ENCODE peak calls at places on chromosomes 5 and 9, in nine cellular contexts. Y is cardiac muscle cell; T is effector memory CD4-positive, alpha-beta T cell; S is tibial artery; L is CD8-positive, alpha-beta T cell; J is spleen; D is brain microvascular endothelial cell; E is heart right ventricle; N is CD4-positive, alpha-beta memory T cell. U is an unnamed sample.

GRCh38 chr5:160432188-160432587 is 10.5 kb downstream of the PTTG1 start:
- DNase-seq in Y (no peak), T (no peak), S (no peak), L (no peak), J (no peak), D (no peak), E (no peak), N (no peak), U (no peak)

GRCh38 chr5:175526691-175527090 is 48.3 kb downstream of the SFXN1 start:
- DNase-seq in Y (no peak), T (no peak), S (no peak), L (no peak), J (no peak), D (no peak), E (no peak), N (no peak), U (no peak)

GRCh38 chr9:80082213-80082612 is 510.4 kb downstream of the TLE4 start:
- DNase-seq in Y (no peak), T (no peak), S (no peak), L (no peak), J (no peak), D (no peak), E (no peak), N (no peak), U (no peak)

GRCh38 chr5:103034662-103035392 is 85.1 kb downstream of the GIN1 start:
- DNase-seq in Y (no peak), T (no peak), S (no peak), L (no peak), J (no peak), D (no peak), E (no peak), N (no peak), U (no peak)

GRCh38 chr9:105881654-105882349 is 187.5 kb downstream of the TMEM38B start:
- DNase-seq in Y (peak; percentile 84), T (no peak), S (peak; percentile 68), L (peak; percentile 59), J (peak; percentile 77), D (peak; percentile 58), E (peak; percentile 44), N (peak; percentile 33), U (peak; percentile 53)

GRCh38 chr5:392431-392988 is 50.5 kb upstream of the EXOC3 start:
- DNase-seq in Y (no peak), T (peak; percentile 57), S (no peak), L (peak; percentile 62), J (peak; percentile 74), D (no peak), E (no peak), N (peak; percentile 50), U (no peak)

GRCh38 chr5:123444016-123444415 is 20.8 kb upstream of the CEP120 start:
- DNase-seq in Y (no peak), T (no peak), S (no peak), L (no peak), J (no peak), D (no peak), E (no peak), N (no peak), U (no peak)

GRCh38 chr9:124553738-124554137 is 46.5 kb upstream of the NR5A1 start:
- DNase-seq in Y (no peak), T (no peak), S (no peak), L (no peak), J (no peak), D (peak; percentile 81), E (no peak), N (no peak), U (no peak)

GRCh38 chr9:32533338-32533737 is 7.3 kb upstream of the RIGI start:
- DNase-seq in Y (no peak), T (no peak), S (no peak), L (no peak), J (no peak), D (no peak), E (no peak), N (no peak), U (no peak)

GRCh38 chr5:12566441-12566840 is 662.2 kb upstream of the CTNND2 start:
- DNase-seq in Y (no peak), T (no peak), S (no peak), L (no peak), J (no peak), D (no peak), E (no peak), N (no peak), U (no peak)

GRCh38 chr5:135145985-135146384 is 112.0 kb upstream of the PITX1 start:
- DNase-seq in Y (no peak), T (no peak), S (no peak), L (no peak), J (no peak), D (no peak), E (no peak), N (no peak), U (no peak)

GRCh38 chr5:63263409-63263808 is 684.8 kb downstream of the LRRC70 start:
- DNase-seq in Y (no peak), T (no peak), S (no peak), L (no peak), J (no peak), D (no peak), E (no peak), N (no peak), U (no peak)

GRCh38 chr5:124747770-124748686 is 1.6 kb upstream of the ZNF608 start:
- DNase-seq in Y (peak; percentile 64), T (no peak), S (no peak), L (no peak), J (no peak), D (no peak), E (no peak), N (no peak), U (no peak)

GRCh38 chr5:14406554-14406849 is 175.1 kb upstream of the OTULINL start:
- DNase-seq in Y (no peak), T (no peak), S (no peak), L (no peak), J (no peak), D (peak; percentile 94), E (no peak), N (no peak), U (no peak)

GRCh38 chr5:150653145-150653761 is 7.8 kb upstream of the MYOZ3 start:
- DNase-seq in Y (no peak), T (no peak), S (no peak), L (no peak), J (no peak), D (no peak), E (no peak), N (no peak), U (no peak)
- H3K27ac ChIP-seq in Y (no peak overlapping the region), T (no peak overlapping the region), S (peak overlapping the region; percentile 86), L (no peak overlapping the region), J (no peak overlapping the region), D (no peak overlapping the region), E (peak overlapping the region; percentile 42), N (no peak overlapping the region), U (peak overlapping the region; percentile 62)

GRCh38 chr9:93361995-93362394 is 89.5 kb upstream of the FAM120A start:
- DNase-seq in Y (no peak), T (no peak), S (no peak), L (no peak), J (no peak), D (no peak), E (no peak), N (no peak), U (no peak)
- H3K4me3 ChIP-seq in Y (no peak overlapping the region), T (no peak overlapping the region), S (no peak overlapping the region), L (no peak overlapping the region), J (no peak overlapping the region), D (no peak overlapping the region), E (no peak overlapping the region), N (no peak overlapping the region), U (no peak overlapping the region)

DNA sequence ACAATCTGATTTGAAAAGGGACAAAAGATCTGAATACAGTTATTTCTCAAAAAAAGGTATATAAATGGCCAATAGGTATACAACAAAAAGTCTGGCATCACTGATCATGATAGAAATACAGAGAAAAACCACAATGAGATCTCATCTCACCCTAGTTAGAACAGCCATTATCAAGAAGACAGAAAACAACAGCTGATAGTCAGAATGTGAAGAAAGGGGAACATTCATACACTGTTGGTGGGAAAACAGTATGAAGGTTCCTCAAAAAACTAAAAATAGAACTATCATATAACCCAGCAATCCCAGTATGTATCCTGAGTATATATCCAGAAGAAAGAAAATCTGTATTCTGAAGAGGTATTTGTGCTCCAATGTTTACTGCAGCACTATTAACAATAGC is 75.7 kb upstream of the OR2K2 start:
- DNase-seq in Y (no peak), T (no peak), S (no peak), L (no peak), J (no peak), D (no peak), E (no peak), N (no peak), U (no peak)
- H3K36me3 ChIP-seq in Y (peaks cover 42% of the 10 kb centered on the region), T (peaks cover 66% of the 10 kb centered on the region), S (peaks cover 92% of the 10 kb centered on the region), L (peaks cover 9% of the 10 kb centered on the region), J (peaks cover 85% of the 10 kb centered on the region), D (peaks cover 43% of the 10 kb centered on the region), E (no peaks in the 10 kb centered on the region), N (peaks cover 35% of the 10 kb centered on the region), U (peaks cover 98% of the 10 kb centered on the region)

GRCh38 chr5:34534237-34535108 is 121.7 kb upstream of the RAI14 start:
- DNase-seq in Y (no peak), T (no peak), S (no peak), L (no peak), J (no peak), D (peak; percentile 85), E (no peak), N (no peak), U (no peak)
- H3K27ac ChIP-seq in Y (no peak overlapping the region), T (no peak overlapping the region), S (peak overlapping the region; percentile 67), L (no peak overlapping the region), J (no peak overlapping the region), D (peak overlapping the region; percentile 86), E (peak overlapping the region; percentile 38), N (no peak overlapping the region), U (no peak overlapping the region)

GRCh38 chr5:73299665-73300435 is 126.9 kb downstream of the TMEM174 start:
- DNase-seq in Y (no peak), T (no peak), S (no peak), L (no peak), J (no peak), D (no peak), E (no peak), N (no peak), U (no peak)

GRCh38 chr5:73297430-73297829 is 124.4 kb downstream of the TMEM174 start:
- DNase-seq in Y (no peak), T (no peak), S (no peak), L (no peak), J (no peak), D (no peak), E (no peak), N (no peak), U (no peak)

GRCh38 chr5:73298251-73299016 is 125.4 kb downstream of the TMEM174 start:
- DNase-seq in Y (no peak), T (no peak), S (no peak), L (no peak), J (no peak), D (no peak), E (no peak), N (no peak), U (no peak)

GRCh38 chr5:73300520-73301207 is 127.7 kb downstream of the TMEM174 start:
- DNase-seq in Y (no peak), T (no peak), S (no peak), L (no peak), J (no peak), D (no peak), E (no peak), N (no peak), U (no peak)

GRCh38 chr5:73299017-73299630 is 126.1 kb downstream of the TMEM174 start:
- DNase-seq in Y (peak; percentile 54), T (no peak), S (no peak), L (no peak), J (no peak), D (no peak), E (no peak), N (no peak), U (no peak)
- H3K4me3 ChIP-seq in Y (peak overlapping the region; percentile 6), T (no peak overlapping the region), S (no peak overlapping the region), L (no peak overlapping the region), J (peak overlapping the region; percentile 42), D (peak overlapping the region; percentile 31), E (no peak overlapping the region), N (no peak overlapping the region), U (peak overlapping the region; percentile 38)

U was measured in left ventricle myocardium inferior.